ENCODE peak calls at places on chromosomes 12 and 14, in eight cellular contexts. Z, D, E, X, A, R, U and M are unnamed samples.

GRCh38 chr12:97960741-97961608 is 498.4 kb downstream of the RMST start:
- DNase-seq in Z (no peak), D (no peak), X (peak), R (peak), E (peak), U (peak), A (peak), M (peak)

GRCh38 chr12:2548095-2548494 is 246.7 kb upstream of the FKBP4 start:
- DNase-seq in U (no peak), E (no peak), X (no peak), D (no peak), A (no peak), Z (no peak), R (no peak), M (no peak)

GRCh38 chr14:60092516-60092915 is 793 bp downstream of the PCNX4 start:
- DNase-seq in A (peak), Z (no peak), U (no peak), D (no peak), R (no peak), E (peak), X (peak), M (peak)

GRCh38 chr12:106064622-106065021 is 74.1 kb downstream of the NUAK1 start:
- DNase-seq in U (no peak), X (no peak), R (no peak), Z (no peak), E (no peak), D (no peak), A (no peak), M (no peak)

GRCh38 chr14:72479471-72479931 is 414.4 kb downstream of the DPF3 start:
- DNase-seq in X (no peak), E (peak), A (no peak), Z (peak), U (no peak), D (no peak), R (no peak), M (peak)

GRCh38 chr14:71130491-71131179 is 223.4 kb downstream of the PCNX1 start:
- DNase-seq in Z (peak), R (no peak), U (no peak), E (no peak), X (no peak), A (peak), D (no peak), M (peak)

GRCh38 chr12:41778934-41779333 is 365.7 kb downstream of the GXYLT1 start:
- DNase-seq in D (no peak), U (no peak), X (no peak), A (no peak), R (no peak), Z (no peak), E (no peak), M (no peak)

GRCh38 chr14:65961004-65961403 is 525.2 kb upstream of the CCDC196 start:
- DNase-seq in E (peak), U (peak), D (peak), Z (no peak), X (peak), R (no peak), A (peak), M (peak)

GRCh38 chr12:124727244-124727673 is 136.4 kb downstream of the SCARB1 start:
- DNase-seq in X (no peak), R (no peak), Z (no peak), D (peak), A (no peak), E (no peak), U (peak), M (peak)

GRCh38 chr12:30822385-30823139 is 67.8 kb upstream of the CAPRIN2 start:
- DNase-seq in X (no peak), D (peak), R (no peak), Z (no peak), A (peak), U (peak), E (peak), M (peak)

GRCh38 chr12:105930612-105931011 is 208.1 kb downstream of the NUAK1 start:
- DNase-seq in D (no peak), X (no peak), Z (no peak), U (no peak), E (no peak), A (peak), R (no peak), M (no peak)

GRCh38 chr12:102061096-102061555 is 665 bp downstream of the WASHC3 start:
- DNase-seq in R (no peak), Z (no peak), U (no peak), X (no peak), E (peak), A (no peak), D (no peak), M (peak)

GRCh38 chr14:94971750-94972149 is 185.6 kb downstream of the DICER1 start:
- DNase-seq in D (no peak), Z (peak), R (no peak), E (no peak), U (peak), A (peak), X (no peak), M (no peak)

GRCh38 chr12:6699989-6700645 is 498 bp downstream of the PIANP start:
- DNase-seq in U (no peak), A (no peak), Z (no peak), R (no peak), E (no peak), D (peak), X (no peak), M (no peak)

GRCh38 chr12:3333991-3334391 is 157.0 kb upstream of the PRMT8 start:
- DNase-seq in A (no peak), U (no peak), Z (no peak), E (no peak), X (no peak), R (no peak), D (no peak), M (no peak)

GRCh38 chr12:108815875-108816594 is 41.3 kb downstream of the SSH1 start:
- DNase-seq in R (no peak), A (peak), E (no peak), U (no peak), Z (no peak), D (no peak), X (no peak), M (no peak)

GRCh38 chr14:69719501-69719951 is 47.4 kb upstream of the SRSF5 start:
- DNase-seq in A (peak), Z (peak), X (no peak), U (no peak), R (no peak), E (peak), D (no peak), M (peak)

GRCh38 chr14:50062438-50063039 is 53.8 kb downstream of the VCPKMT start:
- DNase-seq in A (peak), D (no peak), X (peak), R (no peak), E (peak), U (peak), Z (no peak), M (peak)

GRCh38 chr14:84804498-84805294 is 725.2 kb upstream of the FLRT2 start:
- DNase-seq in D (no peak), X (no peak), R (no peak), E (no peak), U (no peak), Z (no peak), A (no peak), M (no peak)

GRCh38 chr12:104748790-104749189 is 209.3 kb downstream of the SLC41A2 start:
- DNase-seq in D (no peak), X (no peak), E (no peak), A (peak), R (no peak), Z (no peak), U (no peak), M (peak)

GRCh38 chr12:109782322-109782695 is 50.9 kb downstream of the TRPV4 start:
- DNase-seq in A (no peak), Z (no peak), R (no peak), D (no peak), U (no peak), E (no peak), X (no peak), M (no peak)

GRCh38 chr14:92035890-92036289 is 4.0 kb downstream of the TRIP11 start:
- DNase-seq in D (no peak), X (no peak), A (no peak), E (no peak), U (no peak), R (no peak), Z (no peak), M (no peak)

GRCh38 chr12:132009336-132009859 is 59.7 kb downstream of the EP400 start:
- DNase-seq in X (no peak), D (no peak), Z (no peak), R (no peak), E (no peak), A (no peak), U (no peak), M (no peak)